ENCODE peak calls at places on chromosomes 13 and 19, in eight cellular contexts. G is fibroblast of lung, W is foreskin fibroblast, A is dorsolateral prefrontal cortex, F is endodermal cell, O is mucosa of descending colon, P is body of pancreas, E is epithelial cell of esophagus. V is an unnamed sample.

GRCh38 chr19:38371081-38371480 is 3.3 kb upstream of the PSMD8 start:
- DNase-seq in A (no peak), P (no peak), E (no peak), G (no peak), W (no peak), O (no peak), F (no peak), V (no peak)

GRCh38 chr13:67742478-67742877 is 512.3 kb upstream of the PCDH9 start:
- DNase-seq in A (no peak), G (no peak), E (no peak), O (no peak), W (no peak), F (peak; percentile 53), P (no peak), V (no peak)

GRCh38 chr19:8401981-8402411 is 11.1 kb upstream of the MARCHF2 start:
- DNase-seq in G (no peak), E (no peak), O (no peak), W (no peak), P (no peak), F (no peak), A (no peak), V (no peak)

GRCh38 chr13:99406799-99407201 is 94.5 kb upstream of the TM9SF2 start:
- DNase-seq in A (no peak), W (no peak), E (no peak), O (no peak), G (peak; percentile 11), P (no peak), F (no peak), V (peak; percentile 8)

GRCh38 chr13:77434289-77434688 is 101.2 kb upstream of the SCEL start:
- DNase-seq in P (no peak), F (no peak), A (no peak), G (no peak), W (no peak), E (no peak), O (no peak), V (no peak)

GRCh38 chr19:44677019-44677809 is 5.9 kb downstream of the CEACAM19 start:
- DNase-seq in O (no peak), A (no peak), W (peak; percentile 31), P (no peak), E (peak; percentile 65), F (peak; percentile 82), G (peak; percentile 55), V (peak; percentile 62)

GRCh38 chr19:23974941-23975340 is 60.3 kb downstream of the ZNF726 start:
- DNase-seq in A (no peak), E (peak; percentile 34), G (no peak), W (no peak), O (no peak), F (no peak), P (no peak), V (no peak)

GRCh38 chr19:31154021-31154420 is 195.2 kb downstream of the TSHZ3 start:
- DNase-seq in A (no peak), O (no peak), F (no peak), P (no peak), E (peak; percentile 96), G (no peak), W (peak; percentile 16), V (peak; percentile 26)

GRCh38 chr19:53467138-53467502 is 413 bp upstream of the ZNF813 start:
- DNase-seq in G (no peak), E (peak; percentile 5), W (no peak), A (no peak), O (peak; percentile 53), F (no peak), P (no peak), V (no peak)

GRCh38 chr19:21158523-21159135 is 16.8 kb downstream of the ZNF431 start:
- DNase-seq in E (peak; percentile 51), F (no peak), A (no peak), P (no peak), G (peak; percentile 39), O (no peak), W (peak; percentile 16), V (peak; percentile 69)

GRCh38 chr13:103795892-103796478 is 729.8 kb upstream of the SLC10A2 start:
- DNase-seq in O (no peak), W (no peak), G (no peak), A (no peak), F (no peak), E (no peak), P (no peak), V (no peak)

GRCh38 chr19:16197188-16197621 is 506 bp upstream of the AP1M1 start:
- DNase-seq in G (peak; percentile 86), F (no peak), E (peak; percentile 48), W (peak; percentile 94), A (no peak), O (no peak), P (no peak), V (peak; percentile 60)

GRCh38 chr13:27789495-27790303 is 2.6 kb upstream of the GSX1 start:
- DNase-seq in W (no peak), A (no peak), G (no peak), P (no peak), E (no peak), F (peak; percentile 66), O (no peak), V (no peak)

GRCh38 chr19:34023381-34023780 is 148.9 kb upstream of the LSM14A start:
- DNase-seq in W (no peak), F (no peak), G (no peak), O (no peak), E (no peak), P (no peak), A (no peak), V (no peak)

GRCh38 chr13:50085063-50085462 is 69.8 kb downstream of the KCNRG start:
- DNase-seq in P (no peak), E (peak; percentile 49), W (no peak), G (peak; percentile 71), F (no peak), O (no peak), A (no peak), V (peak; percentile 68)

GRCh38 chr13:57624565-57625435 is 6.7 kb upstream of the PCDH17 start:
- DNase-seq in G (peak; percentile 78), F (peak; percentile 83), P (peak; percentile 57), E (peak; percentile 71), O (no peak), W (no peak), A (peak; percentile 41), V (peak; percentile 76)

GRCh38 chr19:50959731-50960500 is 7.1 kb upstream of the KLK5 start:
- DNase-seq in A (no peak), F (no peak), E (no peak), O (no peak), G (no peak), P (no peak), W (no peak), V (no peak)

GRCh38 chr13:86383561-86383960 is 584.3 kb upstream of the SLITRK6 start:
- DNase-seq in A (no peak), W (no peak), G (no peak), F (no peak), P (no peak), E (no peak), O (no peak), V (no peak)

GRCh38 chr19:29329460-29330134 is 116.6 kb upstream of the UQCRFS1 start:
- DNase-seq in A (no peak), O (no peak), W (no peak), E (no peak), G (no peak), P (no peak), F (peak; percentile 93), V (no peak)

GRCh38 chr19:11420429-11420893 is 1.3 kb upstream of the RGL3 start:
- DNase-seq in W (peak; percentile 18), P (no peak), G (peak; percentile 52), A (no peak), O (peak; percentile 43), E (no peak), F (peak; percentile 66), V (peak; percentile 53)
- H3K4me3 ChIP-seq in W (peak overlapping the region; percentile 40), P (no peak overlapping the region), G (peak overlapping the region; percentile 35), A (peak overlapping the region; percentile 57), O (no peak overlapping the region), E (no peak overlapping the region), F (peak overlapping the region; percentile 29), V (peak overlapping the region; percentile 38)

GRCh38 chr19:42397315-42398166 is 7.4 kb upstream of the CNFN start:
- DNase-seq in O (peak; percentile 46), E (no peak), G (no peak), A (no peak), W (no peak), P (peak; percentile 23), F (no peak), V (no peak)
- TF ChIP-seq CTCF in O (no peak), E (no peak), G (no peak), A (no peak), W (no peak), P (no peak), F (peak; percentile 19), V (no peak)

DNA sequence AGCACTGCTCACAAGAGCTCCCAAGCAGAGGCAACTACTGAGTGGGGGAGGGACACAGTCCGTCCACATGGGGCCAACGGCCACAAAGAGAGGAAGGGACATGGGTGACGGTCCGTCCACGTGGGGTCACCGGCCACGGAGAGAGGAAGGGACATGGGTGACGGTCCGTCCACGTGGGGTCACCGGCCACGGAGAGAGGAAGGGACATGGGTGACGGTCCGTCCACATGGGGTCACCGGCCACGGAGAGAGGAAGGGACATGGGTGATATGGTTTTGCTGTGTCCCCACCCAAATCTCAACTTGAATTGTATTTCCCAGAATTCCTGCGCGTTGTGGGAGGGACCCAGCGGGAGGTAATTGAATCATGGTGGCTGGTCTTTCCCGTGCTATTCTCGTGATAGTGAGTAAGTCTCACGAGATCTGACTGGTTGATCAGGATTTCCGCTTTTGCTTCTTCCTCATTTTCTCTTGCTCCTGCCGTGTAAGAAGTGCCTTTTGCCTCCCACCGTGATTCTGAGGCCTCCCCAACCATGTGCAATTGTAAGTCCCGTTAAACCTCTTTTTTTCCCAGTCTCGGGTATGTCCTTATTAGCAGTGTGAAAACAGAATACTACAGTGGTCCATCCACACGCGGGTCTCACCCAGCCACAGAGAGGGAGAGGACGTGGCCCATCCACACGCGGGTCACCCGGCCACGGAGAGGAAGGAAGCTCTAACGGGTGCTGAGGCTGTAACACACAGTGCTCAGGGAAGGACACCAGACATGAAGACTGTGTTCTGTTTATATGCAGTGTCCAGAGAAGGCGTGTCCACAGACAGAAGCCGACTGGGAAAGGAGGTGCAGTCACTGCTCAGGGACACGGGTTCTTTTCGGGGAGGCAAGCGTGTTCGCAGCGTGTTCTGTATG is 48.5 kb downstream of the GAS6 start:
- DNase-seq in F (no peak), A (no peak), O (no peak), E (no peak), G (no peak), P (no peak), W (no peak), V (no peak)
- H3K4me3 ChIP-seq in F (no peak overlapping the region), A (peak overlapping the region; percentile 3), O (no peak overlapping the region), E (no peak overlapping the region), G (no peak overlapping the region), P (no peak overlapping the region), W (no peak overlapping the region), V (no peak overlapping the region)

GRCh38 chr13:114115796-114116195 is 16.6 kb downstream of the RASA3 start:
- DNase-seq in A (no peak), P (no peak), O (peak; percentile 39), W (no peak), F (no peak), E (no peak), G (no peak), V (no peak)

GRCh38 chr13:114112826-114113322 is 19.5 kb downstream of the RASA3 start:
- DNase-seq in W (no peak), O (peak; percentile 19), E (no peak), A (peak; percentile 33), G (no peak), P (no peak), F (peak; percentile 90), V (no peak)

GRCh38 chr13:114113961-114114360 is 18.5 kb downstream of the RASA3 start:
- DNase-seq in A (peak; percentile 28), P (no peak), E (no peak), F (peak; percentile 31), O (peak; percentile 21), W (no peak), G (no peak), V (no peak)

GRCh38 chr13:114116734-114117133 is 15.7 kb downstream of the RASA3 start:
- DNase-seq in E (no peak), F (peak; percentile 49), W (no peak), O (peak; percentile 14), A (no peak), G (no peak), P (no peak), V (no peak)

GRCh38 chr13:114115191-114115671 is 17.2 kb downstream of the RASA3 start:
- DNase-seq in E (peak; percentile 68), O (peak; percentile 80), G (peak; percentile 81), A (no peak), P (no peak), W (peak; percentile 94), F (peak; percentile 51), V (peak; percentile 84)
- TF ChIP-seq CTCF in E (no peak), O (no peak), G (peak; percentile 1), A (no peak), P (no peak), W (no peak), F (no peak), V (peak; percentile 28)